ENCODE peak calls at places on chromosome 20, in eight cellular contexts. One of them, this sample, is unnamed.
A peak's percentile ranks its signal among the peaks of the same experiment; 100 is the strongest.

GRCh38 chr20:12916699-12917098 is 92.1 kb upstream of the SPTLC3 start:
- DNase-seq in neural progenitor cell: peak; percentile 5
- DNase-seq in epithelial cell of proximal tubule: peak; percentile 88
- DNase-seq in stomach: no peak
- DNase-seq in IMR-90: no peak
- DNase-seq in astrocyte of the cerebellum: no peak
- DNase-seq in fibroblast of pulmonary artery: no peak
- DNase-seq in lung: no peak
- DNase-seq in this sample: peak; percentile 32

GRCh38 chr20:719816-720215 is 44.2 kb upstream of the SCRT2 start:
- DNase-seq in epithelial cell of proximal tubule: no peak
- DNase-seq in fibroblast of pulmonary artery: no peak
- DNase-seq in neural progenitor cell: no peak
- DNase-seq in stomach: no peak
- DNase-seq in lung: no peak
- DNase-seq in IMR-90: no peak
- DNase-seq in astrocyte of the cerebellum: no peak
- DNase-seq in this sample: no peak

GRCh38 chr20:33685328-33686007 is 717 bp downstream of the E2F1 start:
- DNase-seq in astrocyte of the cerebellum: no peak
- DNase-seq in lung: no peak
- DNase-seq in neural progenitor cell: peak; percentile 63
- DNase-seq in IMR-90: no peak
- DNase-seq in stomach: no peak
- DNase-seq in epithelial cell of proximal tubule: no peak
- DNase-seq in fibroblast of pulmonary artery: no peak
- DNase-seq in this sample: no peak

GRCh38 chr20:44780226-44780625 is 30.1 kb downstream of the RIMS4 start:
- DNase-seq in neural progenitor cell: peak; percentile 90
- DNase-seq in lung: no peak
- DNase-seq in stomach: no peak
- DNase-seq in epithelial cell of proximal tubule: no peak
- DNase-seq in IMR-90: peak; percentile 55
- DNase-seq in astrocyte of the cerebellum: peak; percentile 40
- DNase-seq in fibroblast of pulmonary artery: peak; percentile 76
- DNase-seq in this sample: peak; percentile 73

GRCh38 chr20:57600324-57601210 is 19.7 kb downstream of the ZBP1 start:
- DNase-seq in fibroblast of pulmonary artery: no peak
- DNase-seq in IMR-90: no peak
- DNase-seq in epithelial cell of proximal tubule: no peak
- DNase-seq in neural progenitor cell: no peak
- DNase-seq in astrocyte of the cerebellum: no peak
- DNase-seq in stomach: no peak
- DNase-seq in lung: no peak
- DNase-seq in this sample: peak; percentile 6

GRCh38 chr20:58267389-58268215 is 39.1 kb upstream of the ANKRD60 start:
- DNase-seq in lung: no peak
- DNase-seq in stomach: no peak
- DNase-seq in neural progenitor cell: no peak
- DNase-seq in fibroblast of pulmonary artery: no peak
- DNase-seq in astrocyte of the cerebellum: no peak
- DNase-seq in epithelial cell of proximal tubule: no peak
- DNase-seq in IMR-90: no peak
- DNase-seq in this sample: no peak

GRCh38 chr20:11901127-11901526 is 16.6 kb upstream of the BTBD3 start:
- DNase-seq in neural progenitor cell: peak; percentile 15
- DNase-seq in epithelial cell of proximal tubule: no peak
- DNase-seq in astrocyte of the cerebellum: peak; percentile 77
- DNase-seq in IMR-90: peak; percentile 90
- DNase-seq in lung: no peak
- DNase-seq in fibroblast of pulmonary artery: peak; percentile 51
- DNase-seq in stomach: no peak
- DNase-seq in this sample: peak; percentile 87

GRCh38 chr20:38873050-38873581 is 53.1 kb upstream of the FAM83D start:
- DNase-seq in IMR-90: no peak
- DNase-seq in epithelial cell of proximal tubule: no peak
- DNase-seq in fibroblast of pulmonary artery: no peak
- DNase-seq in astrocyte of the cerebellum: no peak
- DNase-seq in neural progenitor cell: no peak
- DNase-seq in stomach: no peak
- DNase-seq in lung: no peak
- DNase-seq in this sample: no peak

GRCh38 chr20:50346372-50347347 is 156.0 kb downstream of the CEBPB start:
- DNase-seq in astrocyte of the cerebellum: peak; percentile 82
- DNase-seq in lung: peak; percentile 85
- DNase-seq in neural progenitor cell: no peak
- DNase-seq in epithelial cell of proximal tubule: no peak
- DNase-seq in IMR-90: peak; percentile 92
- DNase-seq in fibroblast of pulmonary artery: peak; percentile 93
- DNase-seq in stomach: peak; percentile 84
- DNase-seq in this sample: peak; percentile 73

GRCh38 chr20:38669688-38670087 is 54.6 kb upstream of the SLC32A1 start:
- DNase-seq in IMR-90: no peak
- DNase-seq in neural progenitor cell: no peak
- DNase-seq in fibroblast of pulmonary artery: no peak
- DNase-seq in epithelial cell of proximal tubule: no peak
- DNase-seq in astrocyte of the cerebellum: no peak
- DNase-seq in lung: no peak
- DNase-seq in stomach: no peak
- DNase-seq in this sample: no peak

GRCh38 chr20:51122931-51123658 is 100.2 kb upstream of the KCNG1 start:
- DNase-seq in lung: no peak
- DNase-seq in neural progenitor cell: no peak
- DNase-seq in epithelial cell of proximal tubule: no peak
- DNase-seq in fibroblast of pulmonary artery: no peak
- DNase-seq in astrocyte of the cerebellum: no peak
- DNase-seq in IMR-90: no peak
- DNase-seq in stomach: no peak
- DNase-seq in this sample: peak; percentile 15

GRCh38 chr20:1809611-1810510 is 85.3 kb upstream of the SIRPA start:
- DNase-seq in astrocyte of the cerebellum: no peak
- DNase-seq in fibroblast of pulmonary artery: peak; percentile 46
- DNase-seq in stomach: no peak
- DNase-seq in IMR-90: peak; percentile 77
- DNase-seq in epithelial cell of proximal tubule: peak; percentile 59
- DNase-seq in lung: no peak
- DNase-seq in neural progenitor cell: no peak
- DNase-seq in this sample: peak; percentile 79

GRCh38 chr20:50048420-50049166 is 64.4 kb downstream of the UBE2V1 start:
- DNase-seq in IMR-90: peak; percentile 14
- DNase-seq in fibroblast of pulmonary artery: no peak
- DNase-seq in epithelial cell of proximal tubule: no peak
- DNase-seq in stomach: no peak
- DNase-seq in astrocyte of the cerebellum: no peak
- DNase-seq in lung: no peak
- DNase-seq in neural progenitor cell: no peak
- DNase-seq in this sample: no peak

GRCh38 chr20:34220581-34220980 is 20.6 kb upstream of the ASIP start:
- DNase-seq in IMR-90: peak; percentile 28
- DNase-seq in stomach: no peak
- DNase-seq in astrocyte of the cerebellum: peak; percentile 27
- DNase-seq in neural progenitor cell: no peak
- DNase-seq in lung: no peak
- DNase-seq in epithelial cell of proximal tubule: no peak
- DNase-seq in fibroblast of pulmonary artery: peak; percentile 80
- DNase-seq in this sample: peak; percentile 58

GRCh38 chr20:58102744-58103516 is 125.5 kb downstream of the ANKRD60 start:
- DNase-seq in IMR-90: no peak
- DNase-seq in neural progenitor cell: no peak
- DNase-seq in astrocyte of the cerebellum: no peak
- DNase-seq in lung: peak; percentile 18
- DNase-seq in fibroblast of pulmonary artery: no peak
- DNase-seq in stomach: no peak
- DNase-seq in epithelial cell of proximal tubule: no peak
- DNase-seq in this sample: peak; percentile 62

GRCh38 chr20:50969912-50970311 is 11.3 kb downstream of the MOCS3 start:
- DNase-seq in IMR-90: peak; percentile 28
- DNase-seq in lung: no peak
- DNase-seq in fibroblast of pulmonary artery: no peak
- DNase-seq in stomach: no peak
- DNase-seq in epithelial cell of proximal tubule: no peak
- DNase-seq in astrocyte of the cerebellum: no peak
- DNase-seq in neural progenitor cell: no peak
- DNase-seq in this sample: no peak

GRCh38 chr20:54624701-54625472 is 149.5 kb downstream of the DOK5 start:
- DNase-seq in neural progenitor cell: peak; percentile 72
- DNase-seq in astrocyte of the cerebellum: no peak
- DNase-seq in fibroblast of pulmonary artery: peak; percentile 48
- DNase-seq in IMR-90: peak; percentile 6
- DNase-seq in lung: no peak
- DNase-seq in stomach: no peak
- DNase-seq in epithelial cell of proximal tubule: no peak
- DNase-seq in this sample: no peak

DNA sequence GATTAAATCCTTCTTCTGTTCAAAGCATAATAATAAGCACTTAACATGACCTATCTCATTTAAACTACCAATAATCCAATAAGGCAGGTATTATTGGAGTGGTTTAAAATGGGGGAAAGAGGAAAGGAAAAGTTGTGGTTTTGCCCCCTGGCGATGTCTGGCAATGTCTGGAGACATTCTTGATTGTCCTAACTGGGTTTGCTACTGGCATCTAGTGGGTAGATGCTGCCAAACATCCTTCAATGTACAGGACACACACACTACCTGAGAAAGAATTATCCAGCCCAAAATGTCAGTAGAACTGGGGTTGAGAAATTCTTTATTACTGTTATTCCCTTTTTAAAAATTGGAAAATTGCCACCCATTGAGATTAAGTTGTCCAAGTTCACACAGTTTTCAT is 25.2 kb upstream of the SRSF6 start:
- DNase-seq in astrocyte of the cerebellum: no peak
- DNase-seq in lung: no peak
- DNase-seq in stomach: no peak
- DNase-seq in fibroblast of pulmonary artery: no peak
- DNase-seq in IMR-90: no peak
- DNase-seq in neural progenitor cell: no peak
- DNase-seq in epithelial cell of proximal tubule: no peak
- DNase-seq in this sample: no peak
- TF ChIP-seq CTCF in astrocyte of the cerebellum: no peak
- TF ChIP-seq CTCF in lung: no peak
- TF ChIP-seq CTCF in stomach: no peak
- TF ChIP-seq CTCF in fibroblast of pulmonary artery: no peak
- TF ChIP-seq CTCF in IMR-90: no peak
- TF ChIP-seq CTCF in neural progenitor cell: peak; percentile 10
- TF ChIP-seq CTCF in epithelial cell of proximal tubule: peak; percentile 14
- TF ChIP-seq CTCF in this sample: no peak

DNA sequence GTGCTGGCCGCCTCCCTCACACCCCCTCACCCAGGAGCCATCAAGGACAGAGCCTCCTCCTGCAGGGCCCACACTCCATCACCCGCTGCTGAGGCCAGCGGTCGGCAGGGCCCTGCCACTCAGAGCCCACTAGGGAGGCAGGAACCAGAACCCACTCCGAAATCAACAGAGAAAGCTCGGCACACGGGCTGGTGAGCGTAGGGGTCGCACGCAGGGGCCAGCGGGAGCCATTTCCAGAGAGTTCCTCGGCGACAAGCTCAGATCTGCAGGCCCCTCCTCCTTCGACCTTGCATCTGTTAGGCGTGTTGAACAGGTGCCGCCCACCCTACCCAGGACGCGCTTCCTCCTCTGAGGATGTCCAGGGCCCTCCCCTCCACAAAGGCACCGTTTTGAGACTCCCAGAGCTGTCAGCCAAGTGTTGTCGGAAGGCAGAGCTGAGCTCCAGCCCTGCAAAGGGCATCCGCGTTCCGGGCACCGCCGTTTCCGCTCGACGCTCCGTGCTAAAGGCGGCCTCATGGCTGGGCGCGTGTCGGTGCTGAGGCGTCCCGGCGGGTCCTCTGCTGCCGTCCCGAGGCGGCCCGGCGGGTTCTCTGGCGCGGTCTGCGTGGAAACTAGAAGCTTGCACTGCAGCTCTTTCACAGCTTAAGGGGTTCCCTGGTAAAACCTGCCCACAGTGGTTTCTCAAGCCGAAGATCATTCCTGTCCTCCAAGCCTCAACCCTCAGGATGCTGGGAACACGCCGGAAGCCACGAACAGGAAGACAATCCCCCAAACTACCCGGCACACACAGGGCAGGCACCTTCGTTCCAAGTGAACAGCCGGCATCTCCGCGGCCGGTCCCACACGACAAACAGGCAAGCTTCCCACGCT is 6.8 kb downstream of the KCNQ2 start:
- DNase-seq in IMR-90: no peak
- DNase-seq in lung: no peak
- DNase-seq in astrocyte of the cerebellum: no peak
- DNase-seq in epithelial cell of proximal tubule: no peak
- DNase-seq in fibroblast of pulmonary artery: no peak
- DNase-seq in stomach: no peak
- DNase-seq in neural progenitor cell: no peak
- DNase-seq in this sample: no peak
- H3K4me3 ChIP-seq in IMR-90: no peak overlapping the region
- H3K4me3 ChIP-seq in lung: no peak overlapping the region
- H3K4me3 ChIP-seq in astrocyte of the cerebellum: no peak overlapping the region
- H3K4me3 ChIP-seq in epithelial cell of proximal tubule: no peak overlapping the region
- H3K4me3 ChIP-seq in fibroblast of pulmonary artery: no peak overlapping the region
- H3K4me3 ChIP-seq in stomach: no peak overlapping the region
- H3K4me3 ChIP-seq in neural progenitor cell: no peak overlapping the region
- H3K4me3 ChIP-seq in this sample: no peak overlapping the region

DNA sequence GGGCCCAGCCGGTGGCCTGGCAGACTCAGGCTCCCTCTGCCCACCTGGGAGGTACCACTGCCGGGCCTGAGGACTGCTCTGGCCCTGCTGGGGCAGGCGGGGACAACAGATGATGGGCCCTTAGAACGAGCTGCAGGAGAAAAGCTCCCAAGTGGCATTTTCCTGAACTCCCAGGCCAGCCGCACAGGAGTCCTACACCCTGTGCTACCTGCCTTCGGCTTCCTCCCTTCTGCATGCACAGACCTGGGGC is 41.3 kb downstream of the DSTN start:
- DNase-seq in fibroblast of pulmonary artery: no peak
- DNase-seq in lung: no peak
- DNase-seq in stomach: no peak
- DNase-seq in astrocyte of the cerebellum: no peak
- DNase-seq in epithelial cell of proximal tubule: no peak
- DNase-seq in IMR-90: no peak
- DNase-seq in neural progenitor cell: no peak
- DNase-seq in this sample: peak; percentile 59
- TF ChIP-seq CTCF in fibroblast of pulmonary artery: no peak
- TF ChIP-seq CTCF in lung: no peak
- TF ChIP-seq CTCF in stomach: no peak
- TF ChIP-seq CTCF in astrocyte of the cerebellum: peak; percentile 21
- TF ChIP-seq CTCF in epithelial cell of proximal tubule: no peak
- TF ChIP-seq CTCF in IMR-90: no peak
- TF ChIP-seq CTCF in neural progenitor cell: no peak
- TF ChIP-seq CTCF in this sample: no peak

GRCh38 chr20:63498950-63499332 is at the start of gene EEF1A2:
- DNase-seq in lung: no peak
- DNase-seq in epithelial cell of proximal tubule: no peak
- DNase-seq in stomach: peak; percentile 60
- DNase-seq in fibroblast of pulmonary artery: no peak
- DNase-seq in IMR-90: no peak
- DNase-seq in neural progenitor cell: peak; percentile 70
- DNase-seq in astrocyte of the cerebellum: no peak
- DNase-seq in this sample: no peak
- H3K4me3 ChIP-seq in lung: no peak within 1 kb of the TSS
- H3K4me3 ChIP-seq in epithelial cell of proximal tubule: peak within 1 kb of the TSS; percentile 30
- H3K4me3 ChIP-seq in stomach: peak within 1 kb of the TSS; percentile 46
- H3K4me3 ChIP-seq in fibroblast of pulmonary artery: no peak within 1 kb of the TSS
- H3K4me3 ChIP-seq in IMR-90: peak within 1 kb of the TSS; percentile 26
- H3K4me3 ChIP-seq in neural progenitor cell: peak within 1 kb of the TSS; percentile 51
- H3K4me3 ChIP-seq in astrocyte of the cerebellum: peak within 1 kb of the TSS; percentile 18
- H3K4me3 ChIP-seq in this sample: no peak within 1 kb of the TSS

This sample was measured in epithelial cell of esophagus.